ENCODE peak calls at places on chromosomes 13 and 19, in ten cellular contexts. A is BJ, C is epithelial cell of esophagus, Y is progenitor cell of endocrine pancreas, E is dorsolateral prefrontal cortex, Z is mesothelial cell of epicardium, W is hepatocyte, N is adrenal gland, R is tibial nerve, B is ovary. T is an unnamed sample.

GRCh38 chr13:64688893-64689677 is 2541.1 kb downstream of the PCDH9 start:
- DNase-seq in A (peak; percentile 9), C (peak; percentile 65), Y (no peak), E (no peak), Z (no peak), W (no peak), N (no peak), R (no peak), B (no peak), T (no peak)

GRCh38 chr19:35313614-35314013 is 15.4 kb upstream of the CD22 start:
- DNase-seq in A (no peak), C (no peak), Y (no peak), E (no peak), Z (no peak), W (no peak), N (peak; percentile 47), R (no peak), B (no peak), T (no peak)

GRCh38 chr13:65965496-65965895 is 1264.6 kb downstream of the PCDH9 start:
- DNase-seq in A (no peak), C (peak; percentile 68), Y (no peak), E (no peak), Z (no peak), W (no peak), N (no peak), R (no peak), B (no peak), T (no peak)

GRCh38 chr19:47891923-47892666 is 6.0 kb upstream of the SULT2A1 start:
- DNase-seq in A (no peak), C (no peak), Y (no peak), E (no peak), Z (peak; percentile 40), W (peak; percentile 92), N (peak; percentile 66), R (no peak), B (peak; percentile 15), T (no peak)

GRCh38 chr13:21010621-21011020 is 50.8 kb downstream of the LATS2 start:
- DNase-seq in A (no peak), C (no peak), Y (no peak), E (no peak), Z (no peak), W (no peak), N (no peak), R (no peak), B (no peak), T (no peak)

GRCh38 chr13:111616203-111616602 is 295.8 kb downstream of the TEX29 start:
- DNase-seq in A (no peak), C (no peak), Y (no peak), E (no peak), Z (no peak), W (no peak), N (no peak), R (no peak), B (no peak), T (no peak)

GRCh38 chr19:34236035-34236793 is 18.1 kb upstream of the GARRE1 start:
- DNase-seq in A (peak; percentile 80), C (no peak), Y (no peak), E (no peak), Z (no peak), W (peak; percentile 38), N (no peak), R (no peak), B (peak; percentile 30), T (no peak)

GRCh38 chr19:10111405-10111811 is at the start of gene P2RY11:
- DNase-seq in A (no peak), C (no peak), Y (no peak), E (no peak), Z (no peak), W (no peak), N (no peak), R (no peak), B (no peak), T (peak; percentile 48)

GRCh38 chr13:80072231-80072630 is 268.7 kb downstream of the SPRY2 start:
- DNase-seq in A (no peak), C (no peak), Y (no peak), E (no peak), Z (no peak), W (no peak), N (no peak), R (no peak), B (no peak), T (no peak)

GRCh38 chr13:111115841-111116500 is 861 bp downstream of the ARHGEF7 start:
- DNase-seq in A (peak; percentile 86), C (no peak), Y (no peak), E (no peak), Z (no peak), W (peak; percentile 71), N (no peak), R (peak; percentile 59), B (peak; percentile 30), T (no peak)

GRCh38 chr19:13118424-13119193 is 545 bp downstream of the NACC1 start:
- DNase-seq in A (no peak), C (peak; percentile 60), Y (peak; percentile 50), E (no peak), Z (no peak), W (peak; percentile 85), N (peak; percentile 69), R (no peak), B (peak; percentile 52), T (no peak)

GRCh38 chr13:40187836-40188591 is 478.4 kb downstream of the FOXO1 start:
- DNase-seq in A (no peak), C (no peak), Y (no peak), E (no peak), Z (no peak), W (no peak), N (no peak), R (no peak), B (no peak), T (no peak)

GRCh38 chr13:45464687-45465453 is at the start of gene COG3:
- DNase-seq in A (peak; percentile 89), C (peak; percentile 98), Y (peak; percentile 77), E (peak; percentile 96), Z (peak; percentile 88), W (peak; percentile 97), N (peak; percentile 93), R (peak; percentile 90), B (peak; percentile 92), T (peak; percentile 90)

GRCh38 chr13:45466359-45466758 is 1.6 kb downstream of the COG3 start:
- DNase-seq in A (no peak), C (no peak), Y (no peak), E (no peak), Z (no peak), W (no peak), N (no peak), R (no peak), B (no peak), T (no peak)

GRCh38 chr13:45468676-45469075 is 3.9 kb downstream of the COG3 start:
- DNase-seq in A (no peak), C (peak; percentile 63), Y (no peak), E (no peak), Z (no peak), W (no peak), N (no peak), R (no peak), B (no peak), T (no peak)

DNA sequence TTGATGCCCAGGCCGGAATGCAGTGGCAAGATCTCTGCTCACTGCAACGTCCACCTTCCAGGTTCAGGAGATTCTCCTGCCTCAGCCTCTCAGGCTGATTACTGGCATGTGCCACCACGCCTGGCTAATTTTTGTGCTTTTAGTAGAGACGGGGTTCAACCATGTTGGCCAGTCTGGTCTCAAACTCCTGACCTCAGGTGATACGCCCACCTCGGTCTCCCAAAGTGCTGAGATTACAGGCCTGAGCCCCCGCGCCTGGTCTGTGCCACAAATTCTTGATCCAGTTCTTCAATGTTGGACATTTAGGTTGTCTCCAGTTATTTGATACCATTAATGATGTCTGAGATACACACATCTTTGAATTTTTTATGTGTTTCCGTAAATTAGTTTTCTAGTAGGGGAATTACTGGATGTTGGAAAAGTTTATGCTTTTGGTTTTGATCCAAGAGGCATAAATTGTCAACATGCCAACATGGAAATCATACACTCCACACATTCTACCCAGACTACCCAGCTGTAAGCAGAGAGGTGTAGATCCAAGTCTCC is 525 bp upstream of the COG3 start:
- DNase-seq in A (no peak), C (no peak), Y (no peak), E (no peak), Z (no peak), W (no peak), N (no peak), R (no peak), B (no peak), T (no peak)
- TF ChIP-seq CTCF in A (no peak), C (peak; percentile 68), Y (no peak), E (no peak), Z (no peak), W (peak; percentile 36), N (peak; percentile 79), R (no peak), B (no peak), T (no peak)

GRCh38 chr13:50085063-50085462 is 69.8 kb downstream of the KCNRG start:
- DNase-seq in A (no peak), C (peak; percentile 49), Y (no peak), E (no peak), Z (no peak), W (peak; percentile 72), N (no peak), R (no peak), B (no peak), T (no peak)
- TF ChIP-seq CTCF in A (peak; percentile 41), C (peak; percentile 39), Y (peak; percentile 76), E (peak; percentile 78), Z (peak; percentile 95), W (peak; percentile 66), N (peak; percentile 70), R (peak; percentile 71), B (peak; percentile 51), T (peak; percentile 64)

DNA sequence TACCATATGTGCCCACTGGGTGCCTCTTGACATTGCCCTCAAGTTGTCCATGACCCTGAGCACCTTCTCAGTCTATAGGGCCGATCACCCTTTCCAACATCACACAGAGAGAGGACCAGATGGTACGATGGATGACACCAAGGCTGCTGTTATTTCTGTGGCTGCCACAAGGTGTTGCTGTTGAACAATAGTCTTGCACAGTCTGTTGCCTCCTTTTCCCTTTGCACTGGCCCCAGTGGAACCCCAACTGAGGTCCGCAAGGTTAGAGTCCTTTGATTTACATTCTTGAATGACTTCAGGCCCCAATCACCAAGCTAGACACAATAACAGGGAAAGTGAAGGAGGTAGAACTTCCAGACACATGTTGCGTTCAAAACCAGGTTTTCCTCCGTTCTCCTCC is 52.0 kb downstream of the TINCR start:
- DNase-seq in A (no peak), C (no peak), Y (no peak), E (no peak), Z (no peak), W (no peak), N (no peak), R (no peak), B (no peak), T (no peak)
- TF ChIP-seq CTCF in A (peak; percentile 13), C (peak; percentile 32), Y (peak; percentile 36), E (no peak), Z (no peak), W (no peak), N (no peak), R (no peak), B (no peak), T (no peak)

DNA sequence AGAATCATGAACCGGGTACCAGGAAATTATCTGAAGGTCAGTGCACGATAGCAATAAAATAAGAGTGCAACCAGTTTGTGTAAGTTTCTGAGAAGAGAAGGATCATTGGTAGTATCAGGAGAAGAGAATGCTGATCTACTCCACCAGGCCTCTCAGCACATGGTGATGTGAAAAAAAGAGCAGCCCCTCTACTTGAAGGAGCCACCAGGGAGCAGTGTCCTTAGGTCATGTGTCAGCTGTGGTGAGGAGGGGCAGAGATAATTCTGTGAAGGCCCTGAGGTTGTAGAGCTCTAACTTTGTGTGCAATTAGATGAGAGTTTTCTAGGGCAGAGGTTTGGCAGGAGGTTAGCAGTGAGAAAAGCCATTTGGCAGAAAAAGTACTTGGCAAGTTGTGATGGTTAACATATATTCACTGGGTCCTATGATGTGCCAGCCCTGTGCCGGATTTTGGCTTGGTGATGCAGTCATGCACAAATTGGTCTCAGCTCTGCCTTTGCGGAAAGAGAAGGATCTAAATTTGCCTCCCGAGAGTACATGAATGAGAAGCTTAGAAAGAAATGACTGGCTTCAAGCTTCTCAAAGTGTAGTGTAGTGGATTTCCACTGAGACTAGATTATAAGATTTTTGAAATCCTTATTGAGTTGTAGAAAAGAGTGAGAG is 19.2 kb upstream of the ZC3H13 start:
- DNase-seq in A (no peak), C (no peak), Y (no peak), E (no peak), Z (no peak), W (no peak), N (no peak), R (no peak), B (no peak), T (no peak)
- TF ChIP-seq CTCF in A (no peak), C (no peak), Y (no peak), E (no peak), Z (no peak), W (no peak), N (no peak), R (no peak), B (no peak), T (no peak)